ENCODE peak calls at places on chromosomes 3 and 15, in six cellular contexts. One of them, this sample, is unnamed.

GRCh38 chr3:49165771-49166751 is at the start of gene CCDC71:
- DNase-seq in NCI-H2081: peak
- DNase-seq in foreskin melanocyte: peak
- DNase-seq in PC-9: peak
- DNase-seq in OCI-LY7: peak
- DNase-seq in neural crest cell: peak
- DNase-seq in this sample: peak

GRCh38 chr3:37130984-37131975 is 43.1 kb downstream of the LRRFIP2 start:
- DNase-seq in NCI-H2081: no peak
- DNase-seq in foreskin melanocyte: no peak
- DNase-seq in PC-9: no peak
- DNase-seq in OCI-LY7: no peak
- DNase-seq in neural crest cell: no peak
- DNase-seq in this sample: no peak

GRCh38 chr3:188276366-188276765 is 122.4 kb downstream of the LPP start:
- DNase-seq in NCI-H2081: no peak
- DNase-seq in foreskin melanocyte: no peak
- DNase-seq in PC-9: no peak
- DNase-seq in OCI-LY7: no peak
- DNase-seq in neural crest cell: no peak
- DNase-seq in this sample: no peak

GRCh38 chr3:51748327-51748726 is 30.7 kb downstream of the IQCF6 start:
- DNase-seq in NCI-H2081: no peak
- DNase-seq in foreskin melanocyte: no peak
- DNase-seq in PC-9: no peak
- DNase-seq in OCI-LY7: no peak
- DNase-seq in neural crest cell: no peak
- DNase-seq in this sample: peak

GRCh38 chr3:33597257-33597689 is 120.8 kb downstream of the CLASP2 start:
- DNase-seq in NCI-H2081: no peak
- DNase-seq in foreskin melanocyte: no peak
- DNase-seq in PC-9: no peak
- DNase-seq in OCI-LY7: no peak
- DNase-seq in neural crest cell: no peak
- DNase-seq in this sample: no peak

GRCh38 chr15:35506272-35506870 is 39.6 kb downstream of the DPH6 start:
- DNase-seq in NCI-H2081: no peak
- DNase-seq in foreskin melanocyte: peak
- DNase-seq in PC-9: no peak
- DNase-seq in OCI-LY7: no peak
- DNase-seq in neural crest cell: no peak
- DNase-seq in this sample: no peak

GRCh38 chr15:32107477-32108080 is 77.3 kb downstream of the CHRNA7 start:
- DNase-seq in NCI-H2081: no peak
- DNase-seq in foreskin melanocyte: no peak
- DNase-seq in PC-9: no peak
- DNase-seq in OCI-LY7: no peak
- DNase-seq in neural crest cell: no peak
- DNase-seq in this sample: no peak

GRCh38 chr3:110806924-110807323 is 264.7 kb upstream of the NECTIN3 start:
- DNase-seq in NCI-H2081: no peak
- DNase-seq in foreskin melanocyte: peak
- DNase-seq in PC-9: no peak
- DNase-seq in OCI-LY7: no peak
- DNase-seq in neural crest cell: no peak
- DNase-seq in this sample: no peak

GRCh38 chr15:89898628-89899302 is 5.0 kb upstream of the AP3S2 start:
- DNase-seq in NCI-H2081: peak
- DNase-seq in foreskin melanocyte: no peak
- DNase-seq in PC-9: peak
- DNase-seq in OCI-LY7: peak
- DNase-seq in neural crest cell: no peak
- DNase-seq in this sample: peak

GRCh38 chr15:78061963-78062427 is 15.5 kb downstream of the TBC1D2B start:
- DNase-seq in NCI-H2081: no peak
- DNase-seq in foreskin melanocyte: no peak
- DNase-seq in PC-9: no peak
- DNase-seq in OCI-LY7: peak
- DNase-seq in neural crest cell: no peak
- DNase-seq in this sample: no peak

GRCh38 chr3:195746751-195747150 is 26.0 kb downstream of the MUC20 start:
- DNase-seq in NCI-H2081: no peak
- DNase-seq in foreskin melanocyte: no peak
- DNase-seq in PC-9: no peak
- DNase-seq in OCI-LY7: no peak
- DNase-seq in neural crest cell: no peak
- DNase-seq in this sample: no peak

GRCh38 chr3:141234283-141234682 is 2.7 kb downstream of the PXYLP1 start:
- DNase-seq in NCI-H2081: no peak
- DNase-seq in foreskin melanocyte: no peak
- DNase-seq in PC-9: no peak
- DNase-seq in OCI-LY7: no peak
- DNase-seq in neural crest cell: no peak
- DNase-seq in this sample: no peak

GRCh38 chr3:8237893-8238292 is 263.7 kb upstream of the LMCD1 start:
- DNase-seq in NCI-H2081: no peak
- DNase-seq in foreskin melanocyte: peak
- DNase-seq in PC-9: no peak
- DNase-seq in OCI-LY7: no peak
- DNase-seq in neural crest cell: no peak
- DNase-seq in this sample: no peak

GRCh38 chr3:158103131-158103955 is 2.9 kb downstream of the SHOX2 start:
- DNase-seq in NCI-H2081: no peak
- DNase-seq in foreskin melanocyte: no peak
- DNase-seq in PC-9: no peak
- DNase-seq in OCI-LY7: no peak
- DNase-seq in neural crest cell: peak
- DNase-seq in this sample: no peak

GRCh38 chr3:120425877-120426276 is 24.9 kb downstream of the FSTL1 start:
- DNase-seq in NCI-H2081: no peak
- DNase-seq in foreskin melanocyte: no peak
- DNase-seq in PC-9: no peak
- DNase-seq in OCI-LY7: no peak
- DNase-seq in neural crest cell: no peak
- DNase-seq in this sample: no peak

GRCh38 chr3:12931273-12931905 is 90.0 kb upstream of the RPL32 start:
- DNase-seq in NCI-H2081: no peak
- DNase-seq in foreskin melanocyte: no peak
- DNase-seq in PC-9: no peak
- DNase-seq in OCI-LY7: no peak
- DNase-seq in neural crest cell: no peak
- DNase-seq in this sample: no peak

GRCh38 chr3:60055765-60056164 is 1005.9 kb upstream of the CFAP20DC start:
- DNase-seq in NCI-H2081: no peak
- DNase-seq in foreskin melanocyte: no peak
- DNase-seq in PC-9: no peak
- DNase-seq in OCI-LY7: no peak
- DNase-seq in neural crest cell: no peak
- DNase-seq in this sample: no peak

GRCh38 chr15:79939399-79939798 is 31.6 kb downstream of the BCL2A1 start:
- DNase-seq in NCI-H2081: no peak
- DNase-seq in foreskin melanocyte: no peak
- DNase-seq in PC-9: no peak
- DNase-seq in OCI-LY7: no peak
- DNase-seq in neural crest cell: no peak
- DNase-seq in this sample: no peak

GRCh38 chr15:101424984-101425383 is 64.5 kb downstream of the PCSK6 start:
- DNase-seq in NCI-H2081: no peak
- DNase-seq in foreskin melanocyte: no peak
- DNase-seq in PC-9: no peak
- DNase-seq in OCI-LY7: no peak
- DNase-seq in neural crest cell: no peak
- DNase-seq in this sample: no peak

GRCh38 chr3:30663533-30664241 is 57.3 kb downstream of the TGFBR2 start:
- DNase-seq in NCI-H2081: no peak
- DNase-seq in foreskin melanocyte: no peak
- DNase-seq in PC-9: no peak
- DNase-seq in OCI-LY7: no peak
- DNase-seq in neural crest cell: no peak
- DNase-seq in this sample: no peak

GRCh38 chr3:69821133-69821532 is 81.9 kb downstream of the MITF start:
- DNase-seq in NCI-H2081: no peak
- DNase-seq in foreskin melanocyte: peak
- DNase-seq in PC-9: no peak
- DNase-seq in OCI-LY7: no peak
- DNase-seq in neural crest cell: no peak
- DNase-seq in this sample: no peak

GRCh38 chr15:57340673-57341259 is 35.5 kb upstream of the CGNL1 start:
- DNase-seq in NCI-H2081: peak
- DNase-seq in foreskin melanocyte: peak
- DNase-seq in PC-9: peak
- DNase-seq in OCI-LY7: peak
- DNase-seq in neural crest cell: peak
- DNase-seq in this sample: peak

GRCh38 chr3:157129782-157130137 is 30.2 kb downstream of the CCNL1 start:
- DNase-seq in NCI-H2081: no peak
- DNase-seq in foreskin melanocyte: peak
- DNase-seq in PC-9: peak
- DNase-seq in OCI-LY7: no peak
- DNase-seq in neural crest cell: peak
- DNase-seq in this sample: peak

GRCh38 chr3:194928183-194928736 is 242.6 kb downstream of the FAM43A start:
- DNase-seq in NCI-H2081: no peak
- DNase-seq in foreskin melanocyte: no peak
- DNase-seq in PC-9: no peak
- DNase-seq in OCI-LY7: no peak
- DNase-seq in neural crest cell: no peak
- DNase-seq in this sample: no peak

GRCh38 chr15:77859491-77860060 is 217.9 kb downstream of the TBC1D2B start:
- DNase-seq in NCI-H2081: no peak
- DNase-seq in foreskin melanocyte: no peak
- DNase-seq in PC-9: no peak
- DNase-seq in OCI-LY7: no peak
- DNase-seq in neural crest cell: no peak
- DNase-seq in this sample: no peak

GRCh38 chr15:88419830-88420229 is 47.4 kb downstream of the MRPL46 start:
- DNase-seq in NCI-H2081: no peak
- DNase-seq in foreskin melanocyte: no peak
- DNase-seq in PC-9: no peak
- DNase-seq in OCI-LY7: no peak
- DNase-seq in neural crest cell: no peak
- DNase-seq in this sample: no peak

GRCh38 chr15:66388057-66388363 is 1.3 kb downstream of the MAP2K1 start:
- DNase-seq in NCI-H2081: no peak
- DNase-seq in foreskin melanocyte: no peak
- DNase-seq in PC-9: no peak
- DNase-seq in OCI-LY7: peak
- DNase-seq in neural crest cell: no peak
- DNase-seq in this sample: no peak

GRCh38 chr3:85007195-85008094 is 48.7 kb downstream of the CADM2 start:
- DNase-seq in NCI-H2081: no peak
- DNase-seq in foreskin melanocyte: no peak
- DNase-seq in PC-9: no peak
- DNase-seq in OCI-LY7: no peak
- DNase-seq in neural crest cell: no peak
- DNase-seq in this sample: no peak

GRCh38 chr3:58874248-58874741 is 175.5 kb downstream of the CFAP20DC start:
- DNase-seq in NCI-H2081: no peak
- DNase-seq in foreskin melanocyte: no peak
- DNase-seq in PC-9: no peak
- DNase-seq in OCI-LY7: no peak
- DNase-seq in neural crest cell: no peak
- DNase-seq in this sample: peak

GRCh38 chr3:126554560-126555525 is 3.9 kb downstream of the C3orf22 start:
- DNase-seq in NCI-H2081: no peak
- DNase-seq in foreskin melanocyte: no peak
- DNase-seq in PC-9: no peak
- DNase-seq in OCI-LY7: no peak
- DNase-seq in neural crest cell: no peak
- DNase-seq in this sample: no peak

GRCh38 chr3:195467641-195468390 is 25.0 kb upstream of the ACAP2 start:
- DNase-seq in NCI-H2081: no peak
- DNase-seq in foreskin melanocyte: no peak
- DNase-seq in PC-9: no peak
- DNase-seq in OCI-LY7: no peak
- DNase-seq in neural crest cell: no peak
- DNase-seq in this sample: no peak

This sample was measured in HCT116.